ENCODE peak calls at places on chromosomes 11 and 22, in four cellular contexts. A, B, P and K are unnamed samples.

GRCh38 chr11:68031136-68031459 is 617 bp downstream of the NDUFS8 start:
- DNase-seq in B (no peak), A (peak; percentile 29), P (no peak), K (no peak)

GRCh38 chr11:64563966-64564365 is 27.1 kb upstream of the SLC22A12 start:
- DNase-seq in B (no peak), P (no peak), A (no peak), K (no peak)

GRCh38 chr22:49358041-49358440 is 469.6 kb downstream of the BRD1 start:
- DNase-seq in B (peak; percentile 62), P (no peak), A (no peak), K (peak; percentile 7)

GRCh38 chr11:67289651-67290479 is 762 bp downstream of the ANKRD13D start:
- DNase-seq in B (no peak), P (no peak), A (no peak), K (no peak)

GRCh38 chr11:133713844-133714243 is 131.5 kb downstream of the SPATA19 start:
- DNase-seq in B (no peak), P (no peak), A (no peak), K (no peak)

GRCh38 chr11:106990322-106990721 is 28.0 kb downstream of the GUCY1A2 start:
- DNase-seq in P (no peak), A (no peak), B (no peak), K (no peak)

GRCh38 chr11:64763804-64764611 is 4.2 kb upstream of the PYGM start:
- DNase-seq in P (no peak), A (no peak), B (no peak), K (peak; percentile 81)

GRCh38 chr22:26570126-26570525 is 19.8 kb downstream of the TPST2 start:
- DNase-seq in P (no peak), A (peak; percentile 38), B (no peak), K (no peak)

GRCh38 chr11:32297629-32298028 is 137.7 kb downstream of the WT1 start:
- DNase-seq in P (peak; percentile 2), A (peak; percentile 23), B (no peak), K (no peak)

GRCh38 chr22:39994046-39994565 is 648 bp upstream of the FAM83F start:
- DNase-seq in B (no peak), P (no peak), A (no peak), K (no peak)

GRCh38 chr22:45579806-45580702 is 77.4 kb downstream of the FBLN1 start:
- DNase-seq in P (no peak), A (no peak), B (no peak), K (no peak)

GRCh38 chr11:64842366-64842759 is 2.1 kb downstream of the CDC42BPG start:
- DNase-seq in B (no peak), A (no peak), P (no peak), K (no peak)

GRCh38 chr22:29369460-29369859 is 18.9 kb downstream of the AP1B1 start:
- DNase-seq in A (peak; percentile 87), P (no peak), B (peak; percentile 87), K (no peak)

GRCh38 chr11:19963697-19964340 is 196.5 kb downstream of the DBX1 start:
- DNase-seq in A (no peak), B (no peak), P (no peak), K (no peak)

GRCh38 chr11:68256331-68256741 is 15.4 kb downstream of the C11orf24 start:
- DNase-seq in P (no peak), A (no peak), B (no peak), K (no peak)

GRCh38 chr11:64230985-64231365 is 627 bp downstream of the DNAJC4 start:
- DNase-seq in A (no peak), P (no peak), B (no peak), K (no peak)

GRCh38 chr22:40757071-40757470 is 62.1 kb downstream of the SLC25A17 start:
- DNase-seq in P (no peak), A (peak; percentile 58), B (no peak), K (no peak)

GRCh38 chr22:29704528-29705285 is 15.1 kb upstream of the CABP7 start:
- DNase-seq in A (peak; percentile 72), B (no peak), P (peak; percentile 49), K (no peak)

GRCh38 chr11:64900263-64900678 is 16.7 kb downstream of the ATG2A start:
- DNase-seq in B (no peak), A (no peak), P (no peak), K (peak; percentile 46)

GRCh38 chr11:126857860-126858808 is 142.4 kb downstream of the KIRREL3 start:
- DNase-seq in B (peak; percentile 46), P (peak; percentile 99), A (peak; percentile 88), K (no peak)

GRCh38 chr22:31892080-31892433 is 52.3 kb upstream of the YWHAH start:
- DNase-seq in B (no peak), A (no peak), P (no peak), K (no peak)

GRCh38 chr22:24430431-24431308 is 3.3 kb downstream of the ADORA2A start:
- DNase-seq in B (no peak), P (no peak), A (no peak), K (no peak)

GRCh38 chr11:88169481-88169880 is 5.8 kb downstream of the RAB38 start:
- DNase-seq in A (no peak), B (no peak), P (no peak), K (no peak)

GRCh38 chr11:66548774-66549630 is 2.3 kb downstream of the ACTN3 start:
- DNase-seq in B (no peak), P (no peak), A (no peak), K (no peak)